ENCODE peak calls at places on chromosome 17, in six cellular contexts. M is left kidney, R is right atrium auricular region, C is mesendoderm, J is GM19239, B is caudate nucleus. X is an unnamed sample.

GRCh38 chr17:32243712-32244111 is 21.9 kb upstream of the RHBDL3 start:
- DNase-seq in M (no peak), R (no peak), C (no peak), J (no peak), B (no peak), X (no peak)

GRCh38 chr17:66301864-66302741 is at the start of gene PRKCA:
- DNase-seq in M (peak), R (no peak), C (peak), J (peak), B (peak), X (peak)

GRCh38 chr17:229130-229944 is 47.9 kb upstream of the DOC2B start:
- DNase-seq in M (no peak), R (no peak), C (no peak), J (no peak), B (no peak), X (no peak)

GRCh38 chr17:45823598-45823997 is 21.1 kb upstream of the SPPL2C start:
- DNase-seq in M (no peak), R (no peak), C (no peak), J (no peak), B (no peak), X (no peak)

GRCh38 chr17:41645371-41646063 is 21.1 kb upstream of the KRT17 start:
- DNase-seq in M (no peak), R (no peak), C (peak), J (no peak), B (no peak), X (no peak)

GRCh38 chr17:29005936-29006438 is at the start of gene SEZ6:
- DNase-seq in M (peak), R (peak), C (peak), J (peak), B (peak), X (peak)

GRCh38 chr17:75238684-75239191 is 22.7 kb downstream of the GGA3 start:
- DNase-seq in M (peak), R (no peak), C (peak), J (peak), B (peak), X (peak)

GRCh38 chr17:40532520-40533253 is 31.3 kb upstream of the TNS4 start:
- DNase-seq in M (no peak), R (no peak), C (no peak), J (no peak), B (no peak), X (no peak)

GRCh38 chr17:81683208-81683583 is 401 bp downstream of the ARL16 start:
- DNase-seq in M (no peak), R (no peak), C (no peak), J (no peak), B (no peak), X (no peak)